ENCODE peak calls at places on chromosomes 1 and 21, in four cellular contexts. M is CD8-positive, alpha-beta T cell; K is A549; Y is spleen. Q is an unnamed sample.

GRCh38 chr1:204075116-204075636 is 2.3 kb downstream of the SOX13 start:
- DNase-seq in M (no peak), K (no peak), Y (no peak), Q (peak)

GRCh38 chr21:39575778-39576177 is 37.0 kb upstream of the B3GALT5 start:
- DNase-seq in M (no peak), K (no peak), Y (no peak), Q (no peak)

GRCh38 chr1:87956072-87956471 is 627.4 kb downstream of the LMO4 start:
- DNase-seq in M (no peak), K (peak), Y (no peak), Q (no peak)

GRCh38 chr1:8176279-8176678 is 141.6 kb upstream of the SLC45A1 start:
- DNase-seq in M (no peak), K (no peak), Y (no peak), Q (no peak)

GRCh38 chr1:246527402-246528088 is 20.5 kb upstream of the SMYD3 start:
- DNase-seq in M (no peak), K (no peak), Y (no peak), Q (no peak)

GRCh38 chr1:114116086-114116485 is 37.6 kb downstream of the SYT6 start:
- DNase-seq in M (no peak), K (no peak), Y (no peak), Q (no peak)

GRCh38 chr1:19811206-19811851 is 3.8 kb downstream of the RNF186 start:
- DNase-seq in M (peak), K (peak), Y (no peak), Q (peak)

GRCh38 chr1:42439940-42440339 is 15.9 kb downstream of the ZMYND12 start:
- DNase-seq in M (no peak), K (no peak), Y (no peak), Q (no peak)

GRCh38 chr1:958823-959729 is at the start of gene NOC2L:
- DNase-seq in M (peak), K (no peak), Y (peak), Q (peak)

GRCh38 chr1:195697130-195697529 is 911.1 kb downstream of the KCNT2 start:
- DNase-seq in M (no peak), K (no peak), Y (no peak), Q (no peak)

GRCh38 chr1:218345673-218346390 is 696 bp downstream of the TGFB2 start:
- DNase-seq in M (no peak), K (no peak), Y (peak), Q (peak)

GRCh38 chr1:59173721-59174120 is 123.2 kb upstream of the FGGY start:
- DNase-seq in M (no peak), K (no peak), Y (no peak), Q (no peak)

GRCh38 chr1:24386931-24387330 is 26.7 kb downstream of the STPG1 start:
- DNase-seq in M (no peak), K (no peak), Y (no peak), Q (no peak)

GRCh38 chr1:218878369-218878768 is 295.3 kb upstream of the LYPLAL1 start:
- DNase-seq in M (no peak), K (no peak), Y (no peak), Q (no peak)

GRCh38 chr1:93471911-93472310 is 24.0 kb downstream of the FNBP1L start:
- DNase-seq in M (no peak), K (no peak), Y (no peak), Q (no peak)

GRCh38 chr1:97869441-97869840 is 51.4 kb downstream of the DPYD start:
- DNase-seq in M (no peak), K (no peak), Y (no peak), Q (no peak)

GRCh38 chr1:234512376-234512965 is 33.5 kb upstream of the TARBP1 start:
- DNase-seq in M (no peak), K (no peak), Y (no peak), Q (peak)

GRCh38 chr1:37071829-37072228 is 37.5 kb upstream of the GRIK3 start:
- DNase-seq in M (no peak), K (no peak), Y (peak), Q (no peak)

GRCh38 chr1:228016653-228017355 is 10.0 kb downstream of the WNT3A start:
- DNase-seq in M (no peak), K (no peak), Y (peak), Q (peak)

GRCh38 chr1:167782946-167783345 is 61.2 kb downstream of the MPZL1 start:
- DNase-seq in M (no peak), K (no peak), Y (no peak), Q (no peak)

DNA sequence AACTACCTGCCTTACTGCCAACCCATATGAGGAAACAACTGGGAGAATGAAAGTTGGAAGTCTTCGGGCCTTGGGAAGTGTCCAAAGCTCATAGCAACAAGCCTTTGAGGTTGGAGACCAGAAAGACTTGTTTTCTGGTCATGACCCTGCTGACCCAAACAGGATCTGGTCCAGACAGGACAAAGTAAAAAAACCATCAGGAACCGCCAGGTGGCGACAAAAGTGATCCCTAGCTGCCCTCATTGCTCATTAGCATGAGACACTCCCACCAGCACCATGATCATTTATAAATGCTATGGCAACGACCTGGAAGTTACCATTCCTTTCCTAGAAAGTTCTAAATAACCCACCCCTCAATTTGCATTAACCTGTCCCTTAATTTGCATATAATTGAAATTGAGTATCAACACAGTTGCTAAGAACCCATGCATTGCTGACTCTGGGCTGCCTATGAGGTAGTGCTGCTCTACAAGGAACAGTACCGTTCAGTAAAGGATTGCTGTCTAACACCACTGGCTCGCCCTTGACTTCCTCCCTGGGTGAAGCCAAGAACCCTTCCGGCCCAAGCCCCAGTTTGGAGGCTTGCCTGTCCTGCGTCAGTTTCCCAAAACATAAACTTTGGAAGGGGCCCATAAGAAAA is 89.0 kb downstream of the URB2 start:
- DNase-seq in M (no peak), K (peak), Y (no peak), Q (no peak)
- TF ChIP-seq CTCF in M (peak), K (peak), Y (peak), Q (peak)

GRCh38 chr1:101242331-101243050 is 5.7 kb downstream of the S1PR1 start:
- DNase-seq in M (no peak), K (no peak), Y (no peak), Q (no peak)
- H3K27ac ChIP-seq in M (no peak), K (no peak), Y (no peak), Q (no peak)

DNA sequence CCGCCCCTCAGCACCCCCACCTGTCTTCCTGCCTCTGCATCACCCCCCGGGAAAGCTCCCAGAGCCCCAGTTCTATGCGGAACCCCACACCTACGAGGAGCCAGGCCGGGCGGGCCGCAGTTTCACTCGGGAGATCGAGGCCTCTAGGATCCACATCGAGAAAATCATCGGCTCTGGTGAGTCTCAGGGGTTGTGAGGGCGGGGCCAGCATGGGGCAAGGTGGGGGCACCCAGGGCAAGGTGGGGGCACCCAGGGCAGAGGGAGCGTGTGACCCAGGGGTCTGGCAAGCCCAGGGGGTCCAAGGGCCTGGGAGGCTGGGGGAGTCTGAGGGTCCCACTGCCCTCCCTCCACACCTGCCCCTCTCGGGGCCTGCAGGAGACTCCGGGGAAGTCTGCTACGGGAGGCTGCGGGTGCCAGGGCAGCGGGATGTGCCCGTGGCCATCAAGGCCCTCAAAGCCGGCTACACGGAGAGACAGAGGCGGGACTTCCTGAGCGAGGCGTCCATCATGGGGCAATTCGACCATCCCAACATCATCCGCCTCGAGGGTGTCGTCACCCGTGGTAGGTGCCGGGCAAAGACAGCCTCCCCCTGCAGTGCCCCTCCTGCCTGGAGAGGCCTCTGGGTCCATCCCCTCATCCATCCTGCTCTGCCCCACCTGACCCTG is 34.1 kb downstream of the EPHA8 start:
- DNase-seq in M (no peak), K (no peak), Y (no peak), Q (no peak)
- TF ChIP-seq CTCF in M (no peak), K (no peak), Y (no peak), Q (no peak)

GRCh38 chr1:222975472-222976122 is 160.8 kb downstream of the DISP1 start:
- DNase-seq in M (no peak), K (no peak), Y (no peak), Q (no peak)

GRCh38 chr1:222979561-222979960 is 163.5 kb downstream of the TLR5 start:
- DNase-seq in M (no peak), K (no peak), Y (no peak), Q (no peak)

GRCh38 chr1:222974496-222974895 is 159.7 kb downstream of the DISP1 start:
- DNase-seq in M (no peak), K (no peak), Y (no peak), Q (no peak)

GRCh38 chr1:222973561-222973960 is 158.7 kb downstream of the DISP1 start:
- DNase-seq in M (no peak), K (no peak), Y (no peak), Q (no peak)

DNA sequence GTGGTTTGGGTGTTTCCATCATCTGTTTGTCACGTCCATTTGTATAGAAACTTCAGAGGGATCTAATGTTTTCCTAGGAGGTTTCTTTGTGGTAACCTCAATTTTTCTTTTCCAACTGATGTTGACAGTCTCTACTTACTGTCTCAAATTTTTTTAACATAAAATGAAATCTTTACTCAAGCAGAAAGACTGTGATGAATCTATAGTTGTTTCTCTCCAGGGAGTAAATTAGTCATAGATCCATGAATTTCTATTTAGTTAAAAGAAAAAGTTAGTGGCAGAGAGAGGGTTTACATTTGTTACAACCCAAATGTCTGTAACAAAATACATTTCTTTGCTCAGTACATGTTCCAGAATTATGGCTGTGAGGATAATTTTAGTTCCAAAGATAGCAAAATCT is 161.6 kb downstream of the DISP1 start:
- DNase-seq in M (no peak), K (no peak), Y (no peak), Q (no peak)
- H3K27ac ChIP-seq in M (no peak), K (no peak), Y (no peak), Q (no peak)

GRCh38 chr1:21963477-21964217 is 13.2 kb upstream of the CELA3B start:
- DNase-seq in M (peak), K (peak), Y (peak), Q (peak)

GRCh38 chr1:21961337-21961736 is 15.5 kb upstream of the CELA3B start:
- DNase-seq in M (no peak), K (no peak), Y (no peak), Q (no peak)

GRCh38 chr1:21956720-21957552 is 19.8 kb upstream of the HSPG2 start:
- DNase-seq in M (peak), K (no peak), Y (no peak), Q (peak)

GRCh38 chr1:21966247-21967000 is 10.4 kb upstream of the CELA3B start:
- DNase-seq in M (no peak), K (no peak), Y (peak), Q (no peak)

DNA sequence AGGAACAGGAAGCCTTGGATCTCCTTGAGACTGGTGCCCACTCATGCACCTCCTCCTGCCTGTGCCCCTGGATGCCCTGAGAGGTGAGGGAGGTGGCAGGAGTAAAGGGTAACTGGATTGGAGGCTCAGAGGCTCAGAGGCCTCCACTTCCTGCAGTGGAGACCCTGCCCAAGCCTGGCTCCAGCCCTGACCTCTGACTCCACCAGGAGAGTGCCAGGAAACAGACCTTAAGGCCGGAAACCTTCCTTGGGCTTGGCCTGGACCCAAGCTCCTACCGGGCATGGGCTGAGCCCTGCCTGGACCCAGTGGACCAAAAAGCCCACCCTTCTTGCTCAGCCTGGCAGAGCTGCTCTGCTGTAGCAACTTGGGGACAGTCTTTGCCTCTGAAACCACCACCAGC is 15.0 kb upstream of the CELA3B start:
- DNase-seq in M (no peak), K (no peak), Y (no peak), Q (no peak)
- TF ChIP-seq CTCF in M (no peak), K (no peak), Y (no peak), Q (no peak)

GRCh38 chr1:158607296-158607695 is 2.2 kb downstream of the OR10Z1 start:
- DNase-seq in M (no peak), K (no peak), Y (no peak), Q (no peak)
- H3K27ac ChIP-seq in M (no peak), K (no peak), Y (no peak), Q (no peak)